ENCODE peak calls at places on chromosomes 13 and 19, in five cellular contexts. H is IMR-90, F is endodermal cell, N is cardiac muscle cell, Z is left lung. R is an unnamed sample.
A peak's percentile ranks its signal among the peaks of the same experiment; 100 is the strongest.

GRCh38 chr13:106587787-106588186 is 19.9 kb upstream of the ARGLU1 start:
- DNase-seq in H (no peak), F (no peak), N (no peak), Z (no peak), R (no peak)

GRCh38 chr13:32878172-32878571 is 138.1 kb upstream of the KL start:
- DNase-seq in H (peak; percentile 73), F (no peak), N (no peak), Z (no peak), R (no peak)

GRCh38 chr19:917323-918151 is at the start of gene KISS1R:
- DNase-seq in H (peak; percentile 34), F (peak; percentile 93), N (peak; percentile 75), Z (no peak), R (peak; percentile 69)

GRCh38 chr13:101231751-101232428 is 184.4 kb downstream of the NALCN start:
- DNase-seq in H (peak; percentile 35), F (no peak), N (no peak), Z (no peak), R (no peak)

GRCh38 chr19:53034054-53034453 is 10.5 kb upstream of the ERVV-2 start:
- DNase-seq in H (no peak), F (no peak), N (no peak), Z (no peak), R (no peak)

GRCh38 chr19:22914646-22915045 is 82.6 kb downstream of the ZNF723 start:
- DNase-seq in H (no peak), F (no peak), N (no peak), Z (no peak), R (no peak)

GRCh38 chr19:47697863-47698609 is 15.2 kb upstream of the EHD2 start:
- DNase-seq in H (peak; percentile 76), F (peak; percentile 95), N (peak; percentile 80), Z (peak; percentile 68), R (peak; percentile 70)

GRCh38 chr13:29978211-29978610 is 127.8 kb upstream of the UBL3 start:
- DNase-seq in H (peak; percentile 18), F (no peak), N (no peak), Z (no peak), R (no peak)

GRCh38 chr19:11420429-11420893 is 1.3 kb upstream of the RGL3 start:
- DNase-seq in H (no peak), F (peak; percentile 66), N (peak; percentile 30), Z (no peak), R (peak; percentile 32)

GRCh38 chr13:20814224-20814910 is 40.6 kb upstream of the EEF1AKMT1 start:
- DNase-seq in H (peak; percentile 96), F (no peak), N (peak; percentile 69), Z (peak; percentile 78), R (peak; percentile 85)

GRCh38 chr13:80448725-80449124 is 107.8 kb upstream of the SPRY2 start:
- DNase-seq in H (no peak), F (no peak), N (no peak), Z (no peak), R (no peak)

GRCh38 chr13:75935805-75936204 is 299.7 kb downstream of the LMO7 start:
- DNase-seq in H (no peak), F (peak; percentile 56), N (no peak), Z (no peak), R (no peak)

GRCh38 chr13:40390290-40391008 is 276.0 kb downstream of the FOXO1 start:
- DNase-seq in H (no peak), F (no peak), N (no peak), Z (no peak), R (no peak)

GRCh38 chr19:9040131-9040530 is 29.9 kb upstream of the MUC16 start:
- DNase-seq in H (no peak), F (no peak), N (no peak), Z (no peak), R (no peak)

GRCh38 chr13:109123971-109124370 is 494.6 kb downstream of the MYO16 start:
- DNase-seq in H (no peak), F (peak; percentile 63), N (peak; percentile 7), Z (no peak), R (no peak)

GRCh38 chr13:31201341-31202024 is 1.7 kb downstream of the B3GLCT start:
- DNase-seq in H (peak; percentile 59), F (no peak), N (no peak), Z (no peak), R (peak; percentile 45)

GRCh38 chr19:15062036-15062435 is 12.8 kb downstream of the CASP14 start:
- DNase-seq in H (no peak), F (no peak), N (no peak), Z (no peak), R (no peak)

GRCh38 chr19:44814517-44814916 is 5.6 kb downstream of the BCAM start:
- DNase-seq in H (no peak), F (no peak), N (no peak), Z (no peak), R (no peak)
- H3K27me3 ChIP-seq in H (no peaks in the 10 kb centered on the region), F (no peaks in the 10 kb centered on the region), N (no peaks in the 10 kb centered on the region), Z (no peaks in the 10 kb centered on the region), R (no peaks in the 10 kb centered on the region)

DNA sequence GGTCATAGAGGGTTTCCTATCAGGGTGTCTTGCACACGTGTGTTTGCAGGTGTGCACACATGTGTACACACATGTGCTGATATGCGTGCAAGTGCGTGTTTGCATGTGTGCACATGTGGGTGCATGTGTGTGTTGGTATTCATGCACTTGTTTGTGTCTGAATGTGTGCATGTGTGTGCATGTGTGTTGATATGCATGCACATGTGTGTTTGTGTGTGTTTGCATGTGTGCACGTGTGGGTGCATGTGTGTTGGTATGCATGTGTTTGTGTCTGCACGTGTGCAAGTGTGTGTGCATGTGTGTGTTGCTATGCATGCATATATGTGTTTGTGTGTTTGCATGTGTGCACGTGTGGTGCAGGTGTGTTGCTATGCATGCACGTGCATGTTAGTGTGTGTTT is 150.5 kb downstream of the SOX1 start:
- DNase-seq in H (no peak), F (peak; percentile 16), N (no peak), Z (no peak), R (no peak)
- H3K27me3 ChIP-seq in H (no peaks in the 10 kb centered on the region), F (peaks cover 5% of the 10 kb centered on the region), N (peaks cover 45% of the 10 kb centered on the region), Z (no peaks in the 10 kb centered on the region), R (peaks cover 2% of the 10 kb centered on the region)

GRCh38 chr19:41755328-41755913 is at the start of gene CEACAM6:
- DNase-seq in H (no peak), F (peak; percentile 51), N (no peak), Z (peak; percentile 72), R (no peak)

GRCh38 chr19:41753936-41754529 is 1.3 kb upstream of the CEACAM6 start:
- DNase-seq in H (peak; percentile 4), F (peak; percentile 85), N (no peak), Z (peak; percentile 62), R (peak; percentile 56)

GRCh38 chr19:41758846-41759245 is 3.5 kb downstream of the CEACAM6 start:
- DNase-seq in H (no peak), F (no peak), N (no peak), Z (no peak), R (no peak)

GRCh38 chr19:41753159-41753558 is 2.2 kb upstream of the CEACAM6 start:
- DNase-seq in H (no peak), F (peak; percentile 91), N (no peak), Z (peak; percentile 72), R (peak; percentile 73)

GRCh38 chr19:41754596-41754995 is 734 bp upstream of the CEACAM6 start:
- DNase-seq in H (no peak), F (no peak), N (no peak), Z (no peak), R (no peak)
- H3K27me3 ChIP-seq in H (peaks cover 6% of the 10 kb centered on the region), F (peaks cover 19% of the 10 kb centered on the region), N (no peaks in the 10 kb centered on the region), Z (no peaks in the 10 kb centered on the region), R (peaks cover 21% of the 10 kb centered on the region)

DNA sequence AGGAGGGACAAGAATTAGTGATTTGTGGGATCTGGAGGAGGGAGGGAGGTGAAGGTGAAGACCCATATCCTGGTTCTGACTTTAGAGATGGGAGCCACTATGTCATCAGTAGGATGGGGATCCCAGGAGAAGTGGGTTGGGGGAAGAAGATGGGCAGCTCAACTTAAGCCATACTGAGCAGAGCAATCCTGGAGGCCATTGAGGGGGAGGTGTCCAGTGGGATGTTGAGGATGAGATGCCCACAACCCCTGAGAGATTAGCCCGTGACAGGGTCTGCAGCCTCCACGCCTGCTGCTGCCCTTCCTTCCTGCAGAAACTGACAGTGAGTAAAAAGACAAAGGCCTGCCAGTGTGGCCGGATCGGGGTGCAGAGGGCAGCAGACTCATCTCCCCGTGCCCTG is 11.2 kb upstream of the SIGLEC6 start:
- DNase-seq in H (no peak), F (no peak), N (no peak), Z (no peak), R (no peak)
- H3K27me3 ChIP-seq in H (no peaks in the 10 kb centered on the region), F (peaks cover 15% of the 10 kb centered on the region), N (no peaks in the 10 kb centered on the region), Z (no peaks in the 10 kb centered on the region), R (no peaks in the 10 kb centered on the region)

GRCh38 chr19:3229346-3229743 is 4.9 kb downstream of the CELF5 start:
- DNase-seq in H (no peak), F (no peak), N (no peak), Z (no peak), R (no peak)

GRCh38 chr19:3227054-3227626 is 2.7 kb downstream of the CELF5 start:
- DNase-seq in H (no peak), F (no peak), N (no peak), Z (no peak), R (no peak)

GRCh38 chr19:3224346-3225325 is at the start of gene CELF5:
- DNase-seq in H (no peak), F (peak; percentile 85), N (peak; percentile 81), Z (no peak), R (peak; percentile 56)

GRCh38 chr19:3222709-3223108 is 1.8 kb upstream of the CELF5 start:
- DNase-seq in H (no peak), F (no peak), N (no peak), Z (no peak), R (no peak)

DNA sequence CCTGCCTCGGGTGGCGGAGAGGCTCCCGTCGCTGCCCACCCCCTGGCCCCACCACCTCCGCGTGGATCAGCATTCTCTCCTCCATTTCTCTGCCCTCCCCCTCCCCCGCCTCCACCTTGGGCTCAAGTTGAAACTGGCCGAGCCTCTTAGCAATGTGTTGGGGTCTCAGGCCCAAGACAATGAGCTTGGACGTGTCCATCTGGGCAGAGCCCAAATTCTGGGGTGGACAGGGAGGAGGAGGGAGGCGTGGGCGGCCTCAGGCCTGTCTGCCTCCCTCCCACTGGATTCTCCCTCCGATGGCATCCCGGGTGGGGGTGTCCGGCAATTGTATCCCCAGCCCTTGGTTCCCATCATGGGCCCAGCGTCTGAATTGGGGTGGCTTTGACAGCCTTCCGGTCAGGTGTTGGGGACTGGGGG is 1.2 kb downstream of the CELF5 start:
- DNase-seq in H (no peak), F (peak; percentile 62), N (no peak), Z (no peak), R (no peak)
- H3K27me3 ChIP-seq in H (peaks cover 54% of the 10 kb centered on the region), F (peaks cover 28% of the 10 kb centered on the region), N (peaks cover 65% of the 10 kb centered on the region), Z (peaks cover 34% of the 10 kb centered on the region), R (peaks cover 24% of the 10 kb centered on the region)

GRCh38 chr13:28597641-28598040 is 61.3 kb upstream of the POMP start:
- DNase-seq in H (peak; percentile 60), F (no peak), N (no peak), Z (no peak), R (no peak)
- H3K27me3 ChIP-seq in H (no peaks in the 10 kb centered on the region), F (no peaks in the 10 kb centered on the region), N (no peaks in the 10 kb centered on the region), Z (no peaks in the 10 kb centered on the region), R (no peaks in the 10 kb centered on the region)